ENCODE peak calls at places on chromosome 2, in five cellular contexts. W, A, Q, C and S are unnamed samples.

GRCh38 chr2:68565858-68566257 is 77.5 kb upstream of the PROKR1 start:
- DNase-seq in C (no peak), A (no peak), Q (no peak), W (no peak), S (no peak)

GRCh38 chr2:65128297-65129190 is 1.4 kb downstream of the RAB1A start:
- DNase-seq in A (no peak), W (no peak), Q (no peak), C (peak), S (no peak)

GRCh38 chr2:12642332-12642731 is 74.4 kb upstream of the TRIB2 start:
- DNase-seq in C (no peak), A (no peak), Q (no peak), W (no peak), S (no peak)

GRCh38 chr2:214533511-214533910 is 122.7 kb downstream of the VWC2L start:
- DNase-seq in W (no peak), Q (no peak), C (no peak), A (no peak), S (no peak)

GRCh38 chr2:230067990-230068657 is 600 bp downstream of the SLC16A14 start:
- DNase-seq in A (peak), Q (no peak), C (peak), W (peak), S (peak)

GRCh38 chr2:191682148-191682547 is 4.2 kb downstream of the NABP1 start:
- DNase-seq in C (no peak), W (no peak), A (no peak), Q (no peak), S (no peak)

GRCh38 chr2:158395166-158395565 is 61.4 kb downstream of the CCDC148 start:
- DNase-seq in W (no peak), Q (no peak), C (no peak), A (no peak), S (no peak)

GRCh38 chr2:130963058-130963848 is 126.5 kb downstream of the ARHGEF4 start:
- DNase-seq in W (no peak), A (no peak), C (no peak), Q (no peak), S (no peak)

GRCh38 chr2:15984367-15985255 is 44.3 kb downstream of the MYCN start:
- DNase-seq in C (no peak), W (no peak), Q (no peak), A (no peak), S (no peak)

GRCh38 chr2:170123593-170123992 is 54.4 kb upstream of the MYO3B start:
- DNase-seq in A (no peak), W (no peak), C (no peak), Q (no peak), S (no peak)

GRCh38 chr2:30206461-30207430 is 24.6 kb upstream of the LBH start:
- DNase-seq in W (no peak), A (no peak), C (no peak), Q (no peak), S (no peak)

GRCh38 chr2:32652555-32653209 is 24.8 kb downstream of the TTC27 start:
- DNase-seq in Q (no peak), W (peak), A (no peak), C (no peak), S (no peak)

GRCh38 chr2:224594840-224595239 is 9.7 kb upstream of the CUL3 start:
- DNase-seq in A (no peak), W (no peak), Q (no peak), C (no peak), S (no peak)

GRCh38 chr2:158970522-158970855 is 2.0 kb downstream of the TANC1 start:
- DNase-seq in A (no peak), W (no peak), C (no peak), Q (no peak), S (no peak)

GRCh38 chr2:27496357-27497287 is at the start of gene GCKR:
- DNase-seq in W (no peak), Q (no peak), C (no peak), A (no peak), S (no peak)

GRCh38 chr2:205474746-205475145 is 207.6 kb upstream of the NRP2 start:
- DNase-seq in Q (no peak), A (no peak), C (no peak), W (no peak), S (no peak)